ENCODE peak calls at places on chromosomes 5 and 9, in four cellular contexts. One of them, this sample, is unnamed.

GRCh38 chr5:133938039-133938821 is 30.2 kb downstream of the C5orf15 start:
- DNase-seq in PC-3: no peak
- DNase-seq in GM23248: no peak
- DNase-seq in K562: no peak
- DNase-seq in this sample: no peak

GRCh38 chr5:134151723-134152122 is 25.0 kb downstream of the SKP1 start:
- DNase-seq in K562: no peak
- DNase-seq in GM23248: peak; percentile 45
- DNase-seq in PC-3: no peak
- DNase-seq in this sample: no peak

GRCh38 chr9:29514336-29514735 is 1941.1 kb upstream of the C9orf72 start:
- DNase-seq in GM23248: no peak
- DNase-seq in K562: no peak
- DNase-seq in PC-3: no peak
- DNase-seq in this sample: no peak

GRCh38 chr5:98994636-98995035 is 65.8 kb upstream of the CHD1 start:
- DNase-seq in GM23248: no peak
- DNase-seq in K562: no peak
- DNase-seq in PC-3: no peak
- DNase-seq in this sample: no peak

GRCh38 chr5:151075698-151076331 is 5.0 kb downstream of the TNIP1 start:
- DNase-seq in GM23248: peak; percentile 88
- DNase-seq in PC-3: peak; percentile 93
- DNase-seq in K562: no peak
- DNase-seq in this sample: no peak

GRCh38 chr9:137163101-137163661 is 6.7 kb downstream of the LRRC26 start:
- DNase-seq in K562: peak; percentile 69
- DNase-seq in PC-3: no peak
- DNase-seq in GM23248: peak; percentile 53
- DNase-seq in this sample: no peak

GRCh38 chr9:5633243-5633642 is 4.3 kb downstream of the RIC1 start:
- DNase-seq in K562: no peak
- DNase-seq in PC-3: peak; percentile 74
- DNase-seq in GM23248: peak; percentile 23
- DNase-seq in this sample: no peak

GRCh38 chr9:131815971-131816873 is 76.3 kb upstream of the RAPGEF1 start:
- DNase-seq in K562: no peak
- DNase-seq in PC-3: peak; percentile 22
- DNase-seq in GM23248: peak; percentile 22
- DNase-seq in this sample: no peak

GRCh38 chr9:131677445-131678180 is 62.3 kb downstream of the RAPGEF1 start:
- DNase-seq in PC-3: peak; percentile 48
- DNase-seq in GM23248: peak; percentile 83
- DNase-seq in K562: no peak
- DNase-seq in this sample: peak; percentile 80

GRCh38 chr5:142871880-142872200 is 101.7 kb downstream of the ARHGAP26 start:
- DNase-seq in GM23248: peak; percentile 36
- DNase-seq in PC-3: no peak
- DNase-seq in K562: no peak
- DNase-seq in this sample: no peak

GRCh38 chr9:116286287-116286686 is 132.7 kb downstream of the PAPPA start:
- DNase-seq in GM23248: no peak
- DNase-seq in K562: no peak
- DNase-seq in PC-3: no peak
- DNase-seq in this sample: no peak

GRCh38 chr9:93085676-93086075 is 10.3 kb upstream of the CARD19 start:
- DNase-seq in PC-3: no peak
- DNase-seq in GM23248: no peak
- DNase-seq in K562: no peak
- DNase-seq in this sample: no peak

GRCh38 chr5:169980418-169981053 is at the start of gene INSYN2B:
- DNase-seq in PC-3: peak; percentile 88
- DNase-seq in K562: peak; percentile 65
- DNase-seq in GM23248: peak; percentile 92
- DNase-seq in this sample: peak; percentile 19

GRCh38 chr9:69759478-69760277 is at the start of gene PTAR1:
- DNase-seq in PC-3: peak; percentile 82
- DNase-seq in GM23248: peak; percentile 96
- DNase-seq in K562: peak; percentile 73
- DNase-seq in this sample: peak; percentile 95

GRCh38 chr9:69758981-69759477 is 782 bp downstream of the PTAR1 start:
- DNase-seq in PC-3: no peak
- DNase-seq in K562: no peak
- DNase-seq in GM23248: peak; percentile 41
- DNase-seq in this sample: no peak

GRCh38 chr9:69760278-69760610 is 433 bp upstream of the PTAR1 start:
- DNase-seq in PC-3: no peak
- DNase-seq in K562: no peak
- DNase-seq in GM23248: no peak
- DNase-seq in this sample: no peak

GRCh38 chr9:69758001-69758730 is 1.6 kb downstream of the PTAR1 start:
- DNase-seq in GM23248: peak; percentile 46
- DNase-seq in PC-3: no peak
- DNase-seq in K562: no peak
- DNase-seq in this sample: no peak

GRCh38 chr9:69762527-69762926 is 2.7 kb upstream of the PTAR1 start:
- DNase-seq in GM23248: peak; percentile 64
- DNase-seq in K562: no peak
- DNase-seq in PC-3: no peak
- DNase-seq in this sample: no peak
- H3K9ac ChIP-seq in GM23248: peak overlapping the region; percentile 15
- H3K9ac ChIP-seq in K562: no peak overlapping the region
- H3K9ac ChIP-seq in PC-3: no peak overlapping the region
- H3K9ac ChIP-seq in this sample: no peak overlapping the region

DNA sequence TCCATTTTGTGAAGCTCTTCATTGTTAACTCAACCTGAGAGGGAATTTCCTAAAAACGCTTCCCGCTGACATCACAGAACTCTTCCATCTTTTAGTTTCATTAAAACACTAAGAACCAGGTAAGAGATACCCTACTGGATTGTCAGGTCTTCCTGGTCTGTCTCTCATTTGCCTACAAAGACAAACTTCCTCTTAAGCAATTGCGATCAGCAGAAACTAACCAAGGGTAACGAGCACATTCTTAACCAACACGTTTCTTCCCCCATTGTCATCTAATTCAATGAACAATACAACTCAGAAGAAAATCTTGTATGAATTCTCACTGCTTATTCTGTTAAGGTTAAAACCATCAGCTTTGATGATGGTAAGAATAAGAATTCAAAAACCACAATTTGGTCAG is 6.6 kb downstream of the FBXW11 start:
- DNase-seq in K562: no peak
- DNase-seq in PC-3: no peak
- DNase-seq in GM23248: no peak
- DNase-seq in this sample: no peak
- H3K4me1 ChIP-seq in K562: peaks cover 15% of the 10 kb centered on the region
- H3K4me1 ChIP-seq in PC-3: peaks cover 52% of the 10 kb centered on the region
- H3K4me1 ChIP-seq in GM23248: peaks cover 30% of the 10 kb centered on the region
- H3K4me1 ChIP-seq in this sample: peaks cover 16% of the 10 kb centered on the region

GRCh38 chr5:172661536-172661935 is 20.5 kb downstream of the NEURL1B start:
- DNase-seq in PC-3: no peak
- DNase-seq in GM23248: no peak
- DNase-seq in K562: no peak
- DNase-seq in this sample: no peak
- H3K9ac ChIP-seq in PC-3: no peak overlapping the region
- H3K9ac ChIP-seq in GM23248: no peak overlapping the region
- H3K9ac ChIP-seq in K562: no peak overlapping the region
- H3K9ac ChIP-seq in this sample: no peak overlapping the region

DNA sequence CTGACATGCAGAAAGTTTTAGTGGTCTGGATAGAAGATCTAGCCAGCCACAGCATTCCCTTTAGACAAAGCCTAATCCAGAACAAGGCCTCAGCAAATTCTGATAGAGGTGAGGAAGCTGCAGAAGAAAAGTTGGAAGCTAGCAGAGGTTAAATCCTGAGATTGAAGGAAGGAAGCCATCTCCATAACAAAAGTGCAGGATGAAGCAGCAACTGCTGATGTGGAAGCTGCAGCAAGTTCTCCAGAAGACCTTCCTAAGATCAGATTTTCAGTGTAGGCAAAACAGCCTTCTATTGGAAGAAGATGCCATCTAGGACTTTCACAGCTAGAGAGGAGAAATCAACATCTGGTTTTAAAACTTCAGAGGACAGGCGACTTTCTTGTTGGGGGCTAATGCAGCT is 77.5 kb downstream of the TRIO start:
- DNase-seq in PC-3: no peak
- DNase-seq in K562: no peak
- DNase-seq in GM23248: no peak
- DNase-seq in this sample: no peak
- H3K4me1 ChIP-seq in PC-3: peaks cover 50% of the 10 kb centered on the region
- H3K4me1 ChIP-seq in K562: no peaks in the 10 kb centered on the region
- H3K4me1 ChIP-seq in GM23248: peaks cover 63% of the 10 kb centered on the region
- H3K4me1 ChIP-seq in this sample: peaks cover 22% of the 10 kb centered on the region

GRCh38 chr5:138448070-138448469 is 9.2 kb downstream of the REEP2 start:
- DNase-seq in PC-3: no peak
- DNase-seq in K562: no peak
- DNase-seq in GM23248: no peak
- DNase-seq in this sample: no peak
- H3K9ac ChIP-seq in PC-3: no peak overlapping the region
- H3K9ac ChIP-seq in K562: no peak overlapping the region
- H3K9ac ChIP-seq in GM23248: no peak overlapping the region
- H3K9ac ChIP-seq in this sample: no peak overlapping the region

GRCh38 chr5:73812457-73812856 is 186.5 kb downstream of the ARHGEF28 start:
- DNase-seq in K562: no peak
- DNase-seq in GM23248: no peak
- DNase-seq in PC-3: no peak
- DNase-seq in this sample: no peak
- H3K4me1 ChIP-seq in K562: no peaks in the 10 kb centered on the region
- H3K4me1 ChIP-seq in GM23248: peaks cover 25% of the 10 kb centered on the region
- H3K4me1 ChIP-seq in PC-3: peaks cover 9% of the 10 kb centered on the region
- H3K4me1 ChIP-seq in this sample: no peaks in the 10 kb centered on the region

GRCh38 chr9:134053941-134054761 is 13.7 kb downstream of the BRD3 start:
- DNase-seq in GM23248: no peak
- DNase-seq in PC-3: no peak
- DNase-seq in K562: no peak
- DNase-seq in this sample: no peak
- H3K9ac ChIP-seq in GM23248: no peak overlapping the region
- H3K9ac ChIP-seq in PC-3: no peak overlapping the region
- H3K9ac ChIP-seq in K562: peak overlapping the region; percentile 45
- H3K9ac ChIP-seq in this sample: no peak overlapping the region

GRCh38 chr9:120917285-120917684 is 9.3 kb downstream of the TRAF1 start:
- DNase-seq in K562: no peak
- DNase-seq in PC-3: no peak
- DNase-seq in GM23248: no peak
- DNase-seq in this sample: no peak
- H3K4me1 ChIP-seq in K562: peaks cover 41% of the 10 kb centered on the region
- H3K4me1 ChIP-seq in PC-3: peaks cover 14% of the 10 kb centered on the region
- H3K4me1 ChIP-seq in GM23248: peaks cover 17% of the 10 kb centered on the region
- H3K4me1 ChIP-seq in this sample: no peaks in the 10 kb centered on the region

GRCh38 chr5:14228219-14228618 is 85.1 kb downstream of the TRIO start:
- DNase-seq in K562: no peak
- DNase-seq in GM23248: no peak
- DNase-seq in PC-3: no peak
- DNase-seq in this sample: no peak
- H3K9ac ChIP-seq in K562: no peak overlapping the region
- H3K9ac ChIP-seq in GM23248: no peak overlapping the region
- H3K9ac ChIP-seq in PC-3: no peak overlapping the region
- H3K9ac ChIP-seq in this sample: no peak overlapping the region